ENCODE peak calls at places on chromosome 17, in seven cellular contexts. P, D, B, S, E, G and C are unnamed samples.
A peak's percentile ranks its signal among the peaks of the same experiment; 100 is the strongest.

GRCh38 chr17:44900894-44901293 is 1.6 kb upstream of the EFTUD2 start:
- DNase-seq in P (no peak), D (peak; percentile 85), B (no peak), S (no peak), E (peak; percentile 58), G (no peak), C (no peak)

GRCh38 chr17:17204041-17204591 is 2.0 kb downstream of the PLD6 start:
- DNase-seq in P (no peak), D (peak; percentile 85), B (no peak), S (no peak), E (no peak), G (peak; percentile 46), C (peak; percentile 30)

GRCh38 chr17:48746916-48747444 is 18.4 kb upstream of the HOXB13 start:
- DNase-seq in P (no peak), D (no peak), B (no peak), S (no peak), E (no peak), G (no peak), C (no peak)

GRCh38 chr17:62303476-62303875 is 76.9 kb upstream of the EFCAB3 start:
- DNase-seq in P (no peak), D (no peak), B (no peak), S (no peak), E (no peak), G (no peak), C (no peak)

GRCh38 chr17:60134396-60135159 is 15.2 kb upstream of the CA4 start:
- DNase-seq in P (no peak), D (no peak), B (peak; percentile 45), S (no peak), E (no peak), G (no peak), C (no peak)

GRCh38 chr17:2444382-2444781 is 43.5 kb upstream of the MNT start:
- DNase-seq in P (no peak), D (no peak), B (no peak), S (no peak), E (no peak), G (no peak), C (no peak)

GRCh38 chr17:67700037-67700436 is 17.7 kb upstream of the NOL11 start:
- DNase-seq in P (no peak), D (no peak), B (no peak), S (no peak), E (no peak), G (no peak), C (no peak)

GRCh38 chr17:30405161-30405560 is 26.4 kb downstream of the CPD start:
- DNase-seq in P (no peak), D (no peak), B (no peak), S (peak; percentile 93), E (no peak), G (no peak), C (no peak)

GRCh38 chr17:74394977-74395376 is 27.7 kb downstream of the GPR142 start:
- DNase-seq in P (no peak), D (peak; percentile 58), B (no peak), S (no peak), E (peak; percentile 27), G (peak; percentile 69), C (peak; percentile 46)

GRCh38 chr17:18626152-18626870 is 17.9 kb downstream of the TBC1D28 start:
- DNase-seq in P (no peak), D (no peak), B (no peak), S (no peak), E (no peak), G (no peak), C (no peak)

GRCh38 chr17:81094744-81095607 is 60.0 kb downstream of the BAIAP2 start:
- DNase-seq in P (peak; percentile 75), D (peak; percentile 94), B (peak; percentile 85), S (peak; percentile 97), E (peak; percentile 91), G (peak; percentile 77), C (peak; percentile 72)

GRCh38 chr17:46968896-46969295 is 10.2 kb downstream of the RPRML start:
- DNase-seq in P (no peak), D (no peak), B (no peak), S (no peak), E (no peak), G (no peak), C (no peak)

GRCh38 chr17:9878791-9879525 is 26.1 kb downstream of the RCVRN start:
- DNase-seq in P (no peak), D (no peak), B (no peak), S (no peak), E (no peak), G (no peak), C (no peak)

DNA sequence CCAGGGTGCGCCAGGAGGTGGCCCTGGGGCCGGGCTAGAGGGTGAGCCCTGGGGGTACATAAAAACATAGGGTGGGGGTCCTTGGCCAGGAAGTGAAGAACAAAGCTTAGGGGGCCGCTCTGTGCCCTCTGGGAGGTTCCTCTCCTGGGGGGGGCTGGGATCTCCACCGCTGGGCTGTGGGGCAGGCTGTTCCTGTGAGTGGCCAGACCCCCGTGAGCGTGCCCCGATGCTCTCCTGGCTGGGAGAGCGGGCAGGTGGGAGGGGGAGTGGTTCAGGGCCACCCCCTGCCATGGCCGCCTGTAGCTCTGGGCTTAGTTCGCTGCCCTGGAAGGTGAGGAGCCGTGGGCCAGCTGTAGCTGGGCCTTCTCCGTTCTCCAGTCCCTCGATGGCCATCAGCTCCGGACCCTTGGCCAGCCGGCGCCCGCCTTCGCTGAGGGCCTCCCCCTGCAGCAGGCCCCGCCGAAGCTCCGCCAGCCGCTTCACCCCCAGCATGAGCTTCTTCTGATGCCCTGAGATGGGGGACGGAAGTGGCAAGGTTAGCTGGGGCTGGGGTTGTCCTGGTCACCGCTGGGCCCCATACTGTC is 12.5 kb downstream of the CASKIN2 start:
- DNase-seq in P (no peak), D (no peak), B (no peak), S (no peak), E (no peak), G (no peak), C (no peak)
- H3K27ac ChIP-seq in P (no peak overlapping the region), D (no peak overlapping the region), B (no peak overlapping the region), S (no peak overlapping the region), E (no peak overlapping the region), G (no peak overlapping the region), C (no peak overlapping the region)

DNA sequence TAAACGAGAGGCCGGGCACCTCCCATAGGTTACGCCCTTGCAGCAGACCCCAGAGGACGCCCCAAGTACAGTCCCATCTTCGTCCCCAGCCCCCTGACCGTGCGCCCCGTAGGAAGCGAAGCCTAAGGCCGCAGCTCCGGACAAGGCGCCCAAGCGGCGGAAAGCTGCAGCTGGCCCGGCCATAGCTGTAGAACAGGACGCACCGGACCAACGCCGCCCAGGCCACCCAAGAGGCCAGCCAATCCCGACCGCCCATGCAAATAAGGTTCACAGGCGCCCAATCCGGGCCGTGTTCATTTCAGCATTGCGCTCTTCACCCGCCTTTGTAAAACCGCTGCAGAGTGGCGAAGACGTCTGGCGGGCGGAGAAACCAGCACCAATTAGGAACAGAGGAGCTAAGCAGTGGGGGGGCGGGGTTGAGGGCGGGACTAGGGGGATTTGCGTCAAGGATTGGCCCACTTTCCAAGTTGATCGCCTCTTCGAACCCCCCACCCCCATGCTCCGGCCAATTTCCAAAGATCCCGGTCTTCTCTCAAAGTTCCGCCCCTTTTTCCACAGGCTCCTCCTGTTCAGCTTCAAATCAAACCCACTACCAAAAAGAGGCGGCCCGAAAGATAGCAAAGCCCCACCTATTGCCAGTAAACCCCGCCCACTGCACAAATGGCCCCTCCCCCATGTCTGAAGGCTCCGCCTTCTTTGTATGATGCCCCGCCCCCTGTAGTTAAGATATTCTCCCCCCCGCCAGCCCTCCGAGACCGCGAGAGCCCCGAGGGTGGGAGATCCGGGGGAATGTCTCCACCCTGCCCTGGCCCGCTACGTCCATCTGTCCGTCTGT is at the start of gene TMEM256:
- DNase-seq in P (peak; percentile 97), D (peak; percentile 99), B (peak; percentile 99), S (peak; percentile 100), E (peak; percentile 100), G (peak; percentile 99), C (peak; percentile 99)
- H3K27ac ChIP-seq in P (peak within 1 kb of the TSS; percentile 67), D (peak within 1 kb of the TSS; percentile 86), B (peak within 1 kb of the TSS; percentile 81), S (peak within 1 kb of the TSS; percentile 92), E (peak within 1 kb of the TSS; percentile 92), G (peak within 1 kb of the TSS; percentile 96), C (peak within 1 kb of the TSS; percentile 86)

DNA sequence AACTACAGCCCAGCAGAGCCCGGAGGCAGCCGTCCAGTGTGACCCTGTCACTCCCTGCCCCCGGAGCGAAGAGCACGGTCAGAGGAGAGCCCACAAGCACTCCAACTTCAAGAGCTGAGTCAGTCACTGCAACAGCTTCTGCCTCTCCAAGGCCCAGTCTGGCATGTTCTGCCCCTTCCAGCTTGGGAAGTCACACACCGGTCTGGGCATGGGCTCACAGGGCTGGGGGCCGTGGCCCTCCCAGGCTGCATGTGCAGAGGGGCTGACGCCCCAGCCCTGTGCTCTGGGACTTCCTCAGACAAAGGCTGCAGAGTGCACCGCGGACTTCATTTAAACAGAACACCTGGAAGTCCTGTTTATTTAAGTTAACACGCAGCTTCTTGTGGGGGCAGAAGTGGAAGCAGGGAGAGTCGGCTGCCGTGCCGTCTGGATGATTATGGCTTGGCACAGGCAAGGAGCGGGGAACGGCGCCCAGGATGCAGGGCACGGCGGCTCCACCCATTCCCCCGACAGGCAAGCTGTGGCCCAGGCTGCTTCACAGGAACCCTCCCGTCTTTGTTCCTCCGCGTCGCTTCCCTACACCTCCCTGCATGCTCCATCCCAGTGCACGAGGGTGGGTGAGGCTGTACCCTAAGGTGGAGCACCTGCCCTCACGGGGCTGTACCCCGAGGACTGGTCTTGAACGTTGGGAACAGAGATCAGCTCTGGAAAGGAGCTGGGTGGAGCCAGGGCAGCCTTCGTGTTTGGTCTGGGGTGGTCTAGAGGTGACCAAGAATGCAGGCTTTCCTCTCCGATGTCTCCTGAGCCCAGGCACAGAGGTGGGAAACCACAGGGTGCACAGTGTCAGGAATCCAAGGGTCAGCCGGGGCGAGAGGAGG is 68.8 kb upstream of the METRNL start:
- DNase-seq in P (no peak), D (no peak), B (no peak), S (peak; percentile 20), E (no peak), G (no peak), C (no peak)
- H3K27ac ChIP-seq in P (no peak overlapping the region), D (no peak overlapping the region), B (no peak overlapping the region), S (no peak overlapping the region), E (no peak overlapping the region), G (no peak overlapping the region), C (no peak overlapping the region)

GRCh38 chr17:27245230-27245696 is 48.7 kb upstream of the WSB1 start:
- DNase-seq in P (peak; percentile 11), D (peak; percentile 82), B (peak; percentile 52), S (peak; percentile 90), E (peak; percentile 90), G (peak; percentile 84), C (peak; percentile 85)

GRCh38 chr17:27247071-27247957 is 46.6 kb upstream of the WSB1 start:
- DNase-seq in P (no peak), D (peak; percentile 85), B (no peak), S (peak; percentile 14), E (peak; percentile 95), G (peak; percentile 87), C (peak; percentile 81)

GRCh38 chr17:27244481-27245223 is 49.3 kb upstream of the WSB1 start:
- DNase-seq in P (no peak), D (peak; percentile 80), B (no peak), S (peak; percentile 45), E (peak; percentile 58), G (peak; percentile 79), C (peak; percentile 41)

GRCh38 chr17:27247958-27248342 is 46.0 kb upstream of the WSB1 start:
- DNase-seq in P (no peak), D (no peak), B (no peak), S (no peak), E (no peak), G (no peak), C (no peak)

GRCh38 chr17:27246537-27246936 is 47.4 kb upstream of the WSB1 start:
- DNase-seq in P (no peak), D (no peak), B (no peak), S (no peak), E (no peak), G (no peak), C (no peak)
- H3K27ac ChIP-seq in P (no peak overlapping the region), D (peak overlapping the region; percentile 58), B (no peak overlapping the region), S (no peak overlapping the region), E (peak overlapping the region; percentile 85), G (peak overlapping the region; percentile 82), C (peak overlapping the region; percentile 80)

GRCh38 chr17:63526861-63527260 is 3.7 kb downstream of the KCNH6 start:
- DNase-seq in P (no peak), D (no peak), B (no peak), S (no peak), E (no peak), G (no peak), C (no peak)
- H3K27ac ChIP-seq in P (no peak overlapping the region), D (no peak overlapping the region), B (no peak overlapping the region), S (no peak overlapping the region), E (no peak overlapping the region), G (no peak overlapping the region), C (no peak overlapping the region)